ENCODE peak calls at places on chromosomes 3 and 15, in nine cellular contexts. W is kidney, M is tibial nerve, I is neural crest cell, Z is lung, O is adrenal gland, B is transverse colon, U is suprapubic skin, F is upper lobe of right lung. G is an unnamed sample.

GRCh38 chr15:57720861-57721260 is 14.3 kb downstream of the POLR2M start:
- DNase-seq in W (no peak), M (no peak), I (no peak), Z (no peak), O (no peak), B (no peak), U (no peak), F (no peak), G (no peak)

GRCh38 chr3:183254816-183255730 is 2.0 kb downstream of the B3GNT5 start:
- DNase-seq in W (no peak), M (no peak), I (no peak), Z (no peak), O (no peak), B (no peak), U (no peak), F (no peak), G (no peak)

GRCh38 chr15:73985101-73985873 is 6.8 kb downstream of the STOML1 start:
- DNase-seq in W (peak), M (no peak), I (no peak), Z (no peak), O (no peak), B (peak), U (no peak), F (peak), G (peak)

GRCh38 chr3:168248383-168249047 is 152.8 kb upstream of the GOLIM4 start:
- DNase-seq in W (peak), M (no peak), I (peak), Z (no peak), O (no peak), B (no peak), U (no peak), F (peak), G (no peak)

GRCh38 chr3:139292933-139293664 is 50.7 kb upstream of the MRPS22 start:
- DNase-seq in W (no peak), M (no peak), I (no peak), Z (no peak), O (no peak), B (no peak), U (no peak), F (no peak), G (peak)

GRCh38 chr3:148951599-148952361 is 39.6 kb upstream of the GYG1 start:
- DNase-seq in W (no peak), M (no peak), I (no peak), Z (no peak), O (no peak), B (no peak), U (no peak), F (no peak), G (no peak)

GRCh38 chr3:165920984-165921383 is 83.8 kb upstream of the BCHE start:
- DNase-seq in W (no peak), M (no peak), I (no peak), Z (no peak), O (no peak), B (no peak), U (no peak), F (no peak), G (no peak)

GRCh38 chr3:113501597-113501996 is 13.4 kb downstream of the SPICE1 start:
- DNase-seq in W (no peak), M (no peak), I (no peak), Z (no peak), O (no peak), B (no peak), U (no peak), F (no peak), G (no peak)

GRCh38 chr3:140394488-140395133 is 283.3 kb upstream of the TRIM42 start:
- DNase-seq in W (no peak), M (no peak), I (no peak), Z (no peak), O (no peak), B (no peak), U (no peak), F (no peak), G (no peak)

GRCh38 chr15:43777293-43777819 is 590 bp upstream of the ELL3 start:
- DNase-seq in W (peak), M (peak), I (peak), Z (peak), O (peak), B (peak), U (peak), F (peak), G (no peak)
- TF ChIP-seq CTCF in W (peak), M (peak), I (peak), Z (peak), O (peak), B (peak), U (peak), F (peak), G (peak)

GRCh38 chr15:28955686-28956421 is 70.1 kb downstream of the APBA2 start:
- DNase-seq in W (no peak), M (no peak), I (no peak), Z (no peak), O (no peak), B (no peak), U (no peak), F (no peak), G (no peak)

GRCh38 chr15:28952666-28953491 is 67.1 kb downstream of the APBA2 start:
- DNase-seq in W (no peak), M (no peak), I (no peak), Z (no peak), O (no peak), B (no peak), U (no peak), F (no peak), G (no peak)

GRCh38 chr15:28955160-28955502 is 69.4 kb downstream of the APBA2 start:
- DNase-seq in W (no peak), M (no peak), I (no peak), Z (no peak), O (no peak), B (no peak), U (no peak), F (no peak), G (no peak)

GRCh38 chr15:28954466-28955159 is 68.8 kb downstream of the APBA2 start:
- DNase-seq in W (no peak), M (no peak), I (no peak), Z (no peak), O (no peak), B (no peak), U (no peak), F (no peak), G (no peak)

GRCh38 chr15:28953573-28954195 is 67.9 kb downstream of the APBA2 start:
- DNase-seq in W (no peak), M (no peak), I (no peak), Z (no peak), O (no peak), B (no peak), U (no peak), F (no peak), G (no peak)
- TF ChIP-seq CTCF in W (no peak), M (no peak), I (no peak), Z (no peak), O (no peak), B (no peak), U (no peak), F (no peak), G (no peak)

GRCh38 chr15:78069630-78070029 is 7.9 kb downstream of the TBC1D2B start:
- DNase-seq in W (no peak), M (no peak), I (no peak), Z (no peak), O (no peak), B (no peak), U (no peak), F (no peak), G (no peak)

GRCh38 chr15:78067328-78068241 is 9.9 kb downstream of the TBC1D2B start:
- DNase-seq in W (no peak), M (no peak), I (no peak), Z (no peak), O (peak), B (no peak), U (no peak), F (no peak), G (no peak)

GRCh38 chr15:78070049-78070698 is 7.3 kb downstream of the TBC1D2B start:
- DNase-seq in W (no peak), M (no peak), I (no peak), Z (no peak), O (peak), B (peak), U (peak), F (no peak), G (no peak)

GRCh38 chr15:78071378-78071777 is 6.1 kb downstream of the TBC1D2B start:
- DNase-seq in W (no peak), M (no peak), I (no peak), Z (no peak), O (peak), B (no peak), U (no peak), F (no peak), G (no peak)

DNA sequence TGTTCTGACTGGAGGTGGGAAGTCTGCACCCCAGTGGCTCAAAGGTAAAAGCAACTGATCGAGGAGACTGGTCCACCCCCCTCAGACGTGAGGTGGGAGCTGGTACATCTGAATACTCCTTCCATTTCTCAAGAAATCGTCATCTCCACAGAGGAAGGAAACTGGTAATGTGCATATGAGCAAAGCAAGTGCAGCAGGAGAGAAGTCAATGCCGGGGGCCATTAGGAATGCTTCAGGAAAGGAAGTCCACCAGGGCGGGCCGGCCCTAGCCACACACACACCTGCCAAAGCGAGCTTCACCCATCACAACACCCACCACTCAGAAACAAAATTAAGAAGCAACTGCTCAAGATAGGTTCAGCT is 8.5 kb downstream of the TBC1D2B start:
- DNase-seq in W (no peak), M (no peak), I (no peak), Z (no peak), O (no peak), B (no peak), U (no peak), F (peak), G (no peak)
- TF ChIP-seq CTCF in W (no peak), M (no peak), I (no peak), Z (no peak), O (no peak), B (no peak), U (no peak), F (no peak), G (no peak)

GRCh38 chr15:98582900-98583554 is 65.3 kb upstream of the IGF1R start:
- DNase-seq in W (no peak), M (no peak), I (no peak), Z (no peak), O (no peak), B (no peak), U (no peak), F (no peak), G (no peak)

GRCh38 chr15:98586066-98586465 is 62.3 kb upstream of the IGF1R start:
- DNase-seq in W (no peak), M (no peak), I (no peak), Z (no peak), O (no peak), B (no peak), U (no peak), F (no peak), G (no peak)

GRCh38 chr15:98581715-98582114 is 66.6 kb upstream of the IGF1R start:
- DNase-seq in W (no peak), M (no peak), I (no peak), Z (no peak), O (no peak), B (no peak), U (no peak), F (no peak), G (no peak)

GRCh38 chr15:98583758-98584157 is 64.6 kb upstream of the IGF1R start:
- DNase-seq in W (no peak), M (no peak), I (no peak), Z (no peak), O (no peak), B (no peak), U (no peak), F (no peak), G (no peak)

GRCh38 chr15:98580577-98580976 is 67.8 kb upstream of the IGF1R start:
- DNase-seq in W (no peak), M (no peak), I (no peak), Z (no peak), O (no peak), B (no peak), U (no peak), F (no peak), G (no peak)
- TF ChIP-seq CTCF in W (no peak), M (no peak), I (no peak), Z (no peak), O (no peak), B (no peak), U (no peak), F (no peak), G (no peak)

GRCh38 chr15:32956006-32956405 is 238.2 kb downstream of the GREM1 start:
- DNase-seq in W (no peak), M (no peak), I (no peak), Z (no peak), O (no peak), B (no peak), U (no peak), F (no peak), G (no peak)
- TF ChIP-seq CTCF in W (peak), M (no peak), I (peak), Z (peak), O (no peak), B (peak), U (peak), F (peak), G (peak)

DNA sequence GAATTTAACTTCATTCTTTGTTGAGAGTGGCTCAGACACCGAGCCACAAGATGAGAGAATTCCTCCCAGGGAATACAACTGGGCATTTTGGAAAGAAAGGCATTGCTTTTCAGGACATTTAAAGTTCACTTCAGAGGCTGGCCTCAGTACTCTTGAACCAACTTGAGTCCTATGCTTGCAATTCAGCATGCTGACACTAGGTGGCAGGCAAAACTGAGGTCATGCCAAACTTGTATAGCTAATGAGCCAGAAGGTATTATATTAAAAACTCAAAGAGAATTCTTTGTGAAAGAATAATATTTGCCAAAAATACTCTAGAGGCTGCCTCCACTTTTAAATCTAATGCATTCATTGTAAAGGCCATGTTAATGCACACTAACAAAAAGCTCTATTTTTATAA is 104.7 kb downstream of the RARB start:
- DNase-seq in W (no peak), M (no peak), I (peak), Z (no peak), O (no peak), B (no peak), U (no peak), F (no peak), G (no peak)
- TF ChIP-seq CTCF in W (peak), M (no peak), I (peak), Z (no peak), O (no peak), B (no peak), U (peak), F (peak), G (peak)

DNA sequence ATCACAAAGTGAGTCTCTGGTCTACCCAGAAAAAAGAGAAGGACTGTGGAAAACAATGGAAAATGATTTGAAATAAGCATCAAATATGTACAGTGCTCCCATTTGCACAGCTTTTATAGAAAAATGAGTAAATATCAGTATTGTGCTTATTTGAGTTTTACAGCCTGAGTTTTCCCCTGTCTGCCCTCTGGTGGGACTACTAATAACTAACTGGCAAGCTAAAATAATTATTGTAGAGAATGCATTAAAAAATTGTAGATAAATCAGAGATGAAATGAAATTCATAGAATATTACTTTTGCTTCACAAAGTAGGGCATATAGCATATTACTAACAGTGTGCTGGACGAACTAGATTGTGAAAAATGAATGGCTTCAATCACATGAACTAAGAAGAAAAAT is 287.1 kb downstream of the NAALADL2 start:
- DNase-seq in W (no peak), M (no peak), I (no peak), Z (no peak), O (no peak), B (no peak), U (no peak), F (no peak), G (no peak)
- TF ChIP-seq CTCF in W (no peak), M (no peak), I (peak), Z (no peak), O (no peak), B (no peak), U (no peak), F (no peak), G (peak)

GRCh38 chr3:188052966-188053340 is 101.0 kb upstream of the LPP start:
- DNase-seq in W (no peak), M (no peak), I (no peak), Z (no peak), O (no peak), B (no peak), U (no peak), F (no peak), G (no peak)

GRCh38 chr3:188053710-188054379 is 100.1 kb upstream of the LPP start:
- DNase-seq in W (no peak), M (no peak), I (no peak), Z (no peak), O (no peak), B (no peak), U (no peak), F (no peak), G (no peak)

GRCh38 chr3:188049890-188050530 is 103.9 kb upstream of the LPP start:
- DNase-seq in W (no peak), M (no peak), I (no peak), Z (no peak), O (no peak), B (peak), U (no peak), F (no peak), G (no peak)

GRCh38 chr3:188051801-188052228 is 102.1 kb upstream of the LPP start:
- DNase-seq in W (peak), M (peak), I (peak), Z (no peak), O (peak), B (peak), U (no peak), F (no peak), G (no peak)

GRCh38 chr3:188052229-188052965 is 101.6 kb upstream of the LPP start:
- DNase-seq in W (peak), M (peak), I (peak), Z (peak), O (peak), B (peak), U (peak), F (peak), G (no peak)
- TF ChIP-seq CTCF in W (peak), M (peak), I (peak), Z (no peak), O (peak), B (peak), U (peak), F (peak), G (peak)

GRCh38 chr3:115085197-115085865 is 61.8 kb downstream of the ZBTB20 start:
- DNase-seq in W (no peak), M (no peak), I (no peak), Z (no peak), O (no peak), B (no peak), U (no peak), F (no peak), G (no peak)
- TF ChIP-seq CTCF in W (no peak), M (no peak), I (peak), Z (no peak), O (no peak), B (no peak), U (no peak), F (no peak), G (peak)